ENCODE peak calls at places on chromosomes 4 and X, in four cellular contexts. S is K562, N is HL-60, A is GM12891. I is an unnamed sample.

GRCh38 chr4:78312989-78313753 is 238.4 kb upstream of the ANXA3 start:
- DNase-seq in S (no peak), N (no peak), A (no peak), I (no peak)

GRCh38 chr4:16329132-16329796 is 103.0 kb upstream of the TAPT1 start:
- DNase-seq in S (no peak), N (no peak), A (no peak), I (no peak)

GRCh38 chr4:123587983-123588494 is 191.4 kb downstream of the SPRY1 start:
- DNase-seq in S (no peak), N (no peak), A (no peak), I (no peak)

GRCh38 chrX:50579955-50580354 is 109.3 kb upstream of the DGKK start:
- DNase-seq in S (peak), N (peak), A (peak), I (peak)

GRCh38 chrX:10015711-10016515 is 48.8 kb downstream of the CLDN34 start:
- DNase-seq in S (peak), N (no peak), A (no peak), I (no peak)

GRCh38 chrX:155880586-155881157 is 473 bp upstream of the VAMP7 start:
- DNase-seq in S (no peak), N (no peak), A (no peak), I (no peak)

GRCh38 chr4:87427518-87427868 is 5.1 kb downstream of the NUDT9 start:
- DNase-seq in S (no peak), N (no peak), A (no peak), I (no peak)

GRCh38 chrX:49282647-49283011 is 13.0 kb downstream of the PPP1R3F start:
- DNase-seq in S (peak), N (no peak), A (no peak), I (no peak)

GRCh38 chrX:13235930-13236329 is 83.9 kb downstream of the ATXN3L start:
- DNase-seq in S (no peak), N (no peak), A (no peak), I (no peak)

GRCh38 chrX:98501441-98501840 is 1617.7 kb downstream of the RPA4 start:
- DNase-seq in S (no peak), N (no peak), A (no peak), I (no peak)

GRCh38 chr4:38674206-38675144 is 10.5 kb downstream of the KLF3 start:
- DNase-seq in S (no peak), N (no peak), A (no peak), I (no peak)

GRCh38 chr4:150464523-150464922 is 117.4 kb upstream of the MAB21L2 start:
- DNase-seq in S (no peak), N (no peak), A (no peak), I (no peak)

GRCh38 chr4:73453701-73454005 is 17.6 kb downstream of the AFP start:
- DNase-seq in S (no peak), N (no peak), A (no peak), I (no peak)

GRCh38 chr4:119667802-119668201 is 39.2 kb upstream of the PDE5A start:
- DNase-seq in S (no peak), N (no peak), A (no peak), I (no peak)

GRCh38 chrX:10199212-10199611 is 42.4 kb downstream of the CLCN4 start:
- DNase-seq in S (no peak), N (peak), A (no peak), I (no peak)

GRCh38 chr4:76096076-76096475 is 21.6 kb downstream of the ART3 start:
- DNase-seq in S (no peak), N (no peak), A (no peak), I (no peak)

GRCh38 chr4:81422591-81422990 is 49.1 kb downstream of the RASGEF1B start:
- DNase-seq in S (no peak), N (no peak), A (no peak), I (no peak)

GRCh38 chr4:120816385-120816784 is 106.1 kb downstream of the PRDM5 start:
- DNase-seq in S (no peak), N (peak), A (no peak), I (no peak)

GRCh38 chr4:81473086-81473396 is 1.3 kb upstream of the RASGEF1B start:
- DNase-seq in S (no peak), N (no peak), A (no peak), I (no peak)

GRCh38 chr4:2939383-2940243 is 23.6 kb downstream of the NOP14 start:
- DNase-seq in S (no peak), N (no peak), A (no peak), I (no peak)

GRCh38 chr4:77232653-77233052 is 75.6 kb downstream of the CCNG2 start:
- DNase-seq in S (no peak), N (no peak), A (no peak), I (no peak)

GRCh38 chr4:32645653-32646052 is 1925.5 kb downstream of the PCDH7 start:
- DNase-seq in S (no peak), N (no peak), A (no peak), I (no peak)

GRCh38 chr4:84279678-84280077 is 219.4 kb downstream of the NKX6-1 start:
- DNase-seq in S (no peak), N (no peak), A (no peak), I (no peak)

GRCh38 chrX:115251458-115252233 is 17.8 kb upstream of the LRCH2 start:
- DNase-seq in S (no peak), N (no peak), A (no peak), I (no peak)

GRCh38 chrX:131621650-131622049 is 77.8 kb downstream of the OR13H1 start:
- DNase-seq in S (no peak), N (no peak), A (no peak), I (no peak)

GRCh38 chr4:1342003-1342402 is 5.0 kb upstream of the UVSSA start:
- DNase-seq in S (no peak), N (no peak), A (no peak), I (no peak)

GRCh38 chr4:124980276-124980752 is 267.8 kb upstream of the ANKRD50 start:
- DNase-seq in S (no peak), N (no peak), A (no peak), I (no peak)

GRCh38 chr4:56434599-56435000 is 815 bp downstream of the PPAT start:
- DNase-seq in S (no peak), N (no peak), A (no peak), I (no peak)

GRCh38 chr4:2933566-2934076 is 29.6 kb downstream of the NOP14 start:
- DNase-seq in S (no peak), N (no peak), A (no peak), I (no peak)

GRCh38 chr4:183591301-183591700 is 67.7 kb downstream of the RWDD4 start:
- DNase-seq in S (no peak), N (no peak), A (no peak), I (no peak)

GRCh38 chrX:23660766-23661132 is 6.5 kb upstream of the PRDX4 start:
- DNase-seq in S (no peak), N (no peak), A (no peak), I (no peak)

GRCh38 chr4:1512738-1513660 is 106.8 kb upstream of the NKX1-1 start:
- DNase-seq in S (peak), N (no peak), A (no peak), I (no peak)

GRCh38 chr4:52853351-52853750 is 8.8 kb upstream of the RASL11B start:
- DNase-seq in S (no peak), N (no peak), A (no peak), I (no peak)

GRCh38 chr4:74675673-74676279 is 118.5 kb downstream of the BTC start:
- DNase-seq in S (peak), N (peak), A (no peak), I (no peak)

GRCh38 chr4:10005632-10006031 is 15.7 kb downstream of the SLC2A9 start:
- DNase-seq in S (no peak), N (no peak), A (no peak), I (no peak)

GRCh38 chr4:85565761-85566480 is 91.0 kb downstream of the ARHGAP24 start:
- DNase-seq in S (no peak), N (no peak), A (no peak), I (peak)

GRCh38 chr4:55947254-55947882 is 1.4 kb upstream of the CEP135 start:
- DNase-seq in S (no peak), N (peak), A (no peak), I (peak)

GRCh38 chr4:109879081-109879480 is 31.2 kb downstream of the LRIT3 start:
- DNase-seq in S (no peak), N (no peak), A (no peak), I (no peak)

DNA sequence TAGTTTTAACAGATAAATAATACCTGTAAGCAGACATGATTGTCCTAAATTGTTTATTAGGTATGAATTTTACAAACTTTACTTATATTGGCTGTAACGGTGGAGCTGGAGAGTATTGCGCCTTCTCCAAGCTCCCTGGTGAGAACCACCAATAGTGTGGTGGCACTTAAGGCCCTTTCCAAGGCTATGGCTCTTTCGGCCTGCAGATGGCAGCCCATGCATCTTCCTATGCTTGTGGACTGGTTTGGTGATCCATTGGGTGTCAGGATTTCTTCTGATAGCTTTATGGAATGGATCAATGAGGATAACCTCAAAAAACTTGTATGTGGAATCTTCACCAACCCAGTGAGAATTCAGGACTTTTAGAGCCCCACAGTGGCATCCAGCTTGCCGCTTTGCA is 7.8 kb downstream of the LARP1B start:
- DNase-seq in S (peak), N (peak), A (no peak), I (no peak)
- TF ChIP-seq SPI1 in S (no peak), N (no peak), A (no peak), I (no peak)

GRCh38 chrX:129634541-129634940 is 20.2 kb downstream of the APLN start:
- DNase-seq in S (no peak), N (no peak), A (no peak), I (no peak)
- TF ChIP-seq SPI1 in S (no peak), N (no peak), A (no peak), I (no peak)

GRCh38 chrX:140503230-140503585 is 1.7 kb downstream of the SOX3 start:
- DNase-seq in S (no peak), N (no peak), A (no peak), I (no peak)
- TF ChIP-seq SPI1 in S (no peak), N (no peak), A (no peak), I (no peak)

GRCh38 chrX:18426004-18426320 is 554 bp downstream of the CDKL5 start:
- DNase-seq in S (no peak), N (no peak), A (no peak), I (no peak)

GRCh38 chrX:18425199-18426003 is at the start of gene CDKL5:
- DNase-seq in S (peak), N (peak), A (peak), I (peak)

GRCh38 chrX:18424482-18425198 is 768 bp upstream of the CDKL5 start:
- DNase-seq in S (no peak), N (no peak), A (no peak), I (no peak)

GRCh38 chrX:18422886-18423285 is 2.5 kb upstream of the CDKL5 start:
- DNase-seq in S (no peak), N (no peak), A (no peak), I (no peak)

DNA sequence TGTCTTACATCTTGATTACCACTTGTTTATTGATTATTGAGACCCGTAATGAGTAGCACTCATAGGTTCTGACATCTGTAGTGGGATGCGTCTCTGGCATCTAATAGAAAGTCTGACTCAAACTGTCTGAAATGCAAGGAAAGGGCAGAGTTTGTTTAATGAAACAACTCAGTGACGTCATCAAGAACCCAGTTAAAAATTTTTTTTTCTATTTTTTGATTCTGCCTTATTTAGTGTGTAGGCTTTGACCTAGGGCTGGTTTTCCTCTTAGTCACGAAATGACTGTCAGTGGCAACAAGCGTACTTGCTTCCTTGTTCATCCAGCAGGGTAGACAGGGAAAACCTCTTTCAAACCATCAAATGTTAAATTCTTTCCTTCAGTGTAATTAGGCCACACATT is 3.1 kb upstream of the CDKL5 start:
- DNase-seq in S (no peak), N (no peak), A (no peak), I (no peak)
- TF ChIP-seq SPI1 in S (no peak), N (no peak), A (no peak), I (no peak)